ENCODE peak calls at places on chromosomes 12 and 14, in five cellular contexts. M is tibial nerve; W is effector memory CD4-positive, alpha-beta T cell; I is epithelial cell of esophagus; N is mucosa of gallbladder. E is an unnamed sample.

GRCh38 chr12:3107071-3107583 is 29.9 kb downstream of the TSPAN9 start:
- DNase-seq in M (no peak), W (no peak), I (peak; percentile 21), N (no peak), E (no peak)

GRCh38 chr14:60093606-60094005 is 1.9 kb downstream of the PCNX4 start:
- DNase-seq in M (no peak), W (no peak), I (no peak), N (no peak), E (no peak)

GRCh38 chr12:65532162-65532561 is 253.7 kb downstream of the MSRB3 start:
- DNase-seq in M (no peak), W (no peak), I (no peak), N (no peak), E (no peak)

GRCh38 chr14:68970096-68970612 is 8.9 kb downstream of the ACTN1 start:
- DNase-seq in M (no peak), W (no peak), I (no peak), N (no peak), E (no peak)

GRCh38 chr14:28651148-28651547 is 115.4 kb upstream of the FOXG1 start:
- DNase-seq in M (no peak), W (no peak), I (peak; percentile 81), N (no peak), E (no peak)

GRCh38 chr14:36221097-36221496 is 44.6 kb upstream of the PTCSC3 start:
- DNase-seq in M (no peak), W (no peak), I (no peak), N (no peak), E (no peak)

GRCh38 chr14:26841361-26841760 is 243.5 kb upstream of the NOVA1 start:
- DNase-seq in M (no peak), W (no peak), I (peak; percentile 43), N (no peak), E (no peak)

GRCh38 chr12:116937640-116938039 is 26.9 kb downstream of the FBXW8 start:
- DNase-seq in M (no peak), W (no peak), I (no peak), N (no peak), E (no peak)

GRCh38 chr12:115755752-115756140 is 521.7 kb downstream of the MED13L start:
- DNase-seq in M (no peak), W (no peak), I (no peak), N (no peak), E (no peak)

GRCh38 chr12:6752181-6752930 is 585 bp downstream of the MLF2 start:
- DNase-seq in M (no peak), W (no peak), I (peak; percentile 35), N (peak; percentile 23), E (no peak)

GRCh38 chr14:100900837-100901390 is 2.6 kb downstream of the RTL1 start:
- DNase-seq in M (no peak), W (no peak), I (peak; percentile 33), N (peak; percentile 10), E (no peak)

GRCh38 chr12:97142737-97143450 is 235.8 kb downstream of the NEDD1 start:
- DNase-seq in M (no peak), W (no peak), I (no peak), N (no peak), E (no peak)

GRCh38 chr14:94864421-94865195 is 94.7 kb upstream of the GSC start:
- DNase-seq in M (no peak), W (no peak), I (no peak), N (no peak), E (no peak)

GRCh38 chr12:91582799-91583198 is 400.2 kb upstream of the DCN start:
- DNase-seq in M (no peak), W (no peak), I (no peak), N (no peak), E (no peak)

GRCh38 chr12:53495903-53496751 is 3.1 kb downstream of the MAP3K12 start:
- DNase-seq in M (peak; percentile 77), W (no peak), I (no peak), N (peak; percentile 76), E (no peak)

E was measured in suprapubic skin.